ENCODE peak calls at places on chromosomes 11 and 22, in five cellular contexts. Q is MM.1S, R is A673, W is neuronal stem cell, K is HepG2. M is an unnamed sample. For H3K4me1 and H3K36me3, the result is how much of the 10 kb centered on the place peaks cover.

GRCh38 chr11:69791266-69791665 is 16.1 kb upstream of the FGF4 start:
- DNase-seq in Q (no peak), R (no peak), W (no peak), K (no peak), M (no peak)

GRCh38 chr11:8289426-8290047 is 25.9 kb upstream of the LMO1 start:
- DNase-seq in R (no peak), K (no peak), W (peak), Q (no peak), M (no peak)

GRCh38 chr11:114257621-114258558 is 38.3 kb upstream of the NNMT start:
- DNase-seq in R (no peak), W (peak), Q (no peak), K (peak), M (no peak)

GRCh38 chr11:64239662-64240466 is 1.0 kb upstream of the FKBP2 start:
- DNase-seq in K (no peak), R (no peak), Q (no peak), W (no peak), M (no peak)

GRCh38 chr11:66950113-66950535 is 8.1 kb downstream of the PC start:
- DNase-seq in K (peak), Q (no peak), R (peak), W (no peak), M (peak)

GRCh38 chr11:72834905-72835304 is 20.7 kb downstream of the ATG16L2 start:
- DNase-seq in Q (no peak), R (no peak), K (no peak), W (no peak), M (no peak)

GRCh38 chr11:44793350-44794090 is 66.8 kb downstream of the TSPAN18 start:
- DNase-seq in Q (no peak), W (no peak), K (no peak), R (peak), M (no peak)

GRCh38 chr11:117780456-117780855 is 16.6 kb downstream of the DSCAML1 start:
- DNase-seq in K (no peak), W (no peak), Q (no peak), R (no peak), M (no peak)

GRCh38 chr11:83681944-83682644 is 395.9 kb upstream of the CCDC90B start:
- DNase-seq in K (no peak), W (no peak), Q (no peak), R (peak), M (no peak)

GRCh38 chr11:23897453-23898289 is 599.2 kb upstream of the LUZP2 start:
- DNase-seq in Q (no peak), K (no peak), W (no peak), R (no peak), M (peak)

GRCh38 chr11:16809901-16810668 is 71.6 kb downstream of the C11orf58 start:
- DNase-seq in Q (no peak), W (no peak), K (no peak), R (peak), M (no peak)

DNA sequence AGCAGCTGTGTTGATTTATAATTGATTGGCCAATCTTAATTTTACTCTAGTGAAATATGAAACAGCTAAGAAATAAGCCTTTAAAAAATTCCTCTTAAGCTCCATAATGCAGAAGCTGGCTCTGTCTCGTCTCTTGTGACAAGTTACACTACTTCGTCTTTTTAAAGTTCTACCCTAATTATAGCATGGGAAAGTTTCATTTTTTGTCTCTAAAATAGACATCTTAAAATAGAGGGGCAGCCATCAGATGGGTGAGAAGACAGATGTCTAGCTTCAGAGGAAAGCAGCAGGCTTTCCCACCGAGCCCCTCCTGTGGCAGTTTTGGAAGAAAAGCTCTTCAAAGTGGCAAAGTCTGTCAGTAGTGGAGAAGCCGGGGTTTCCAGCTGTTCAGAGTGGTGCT is 39.5 kb downstream of the XRRA1 start:
- DNase-seq in R (no peak), K (no peak), W (no peak), Q (peak), M (no peak)
- H3K4me3 ChIP-seq in R (no peak), K (no peak), W (no peak), Q (peak), M (no peak)

GRCh38 chr22:20002098-20002497 is 14.5 kb downstream of the ARVCF start:
- DNase-seq in Q (no peak), R (no peak), K (no peak), W (no peak), M (no peak)
- H3K4me1 ChIP-seq in Q (under half), R (under half), K (under half), W (under half), M (under half)

DNA sequence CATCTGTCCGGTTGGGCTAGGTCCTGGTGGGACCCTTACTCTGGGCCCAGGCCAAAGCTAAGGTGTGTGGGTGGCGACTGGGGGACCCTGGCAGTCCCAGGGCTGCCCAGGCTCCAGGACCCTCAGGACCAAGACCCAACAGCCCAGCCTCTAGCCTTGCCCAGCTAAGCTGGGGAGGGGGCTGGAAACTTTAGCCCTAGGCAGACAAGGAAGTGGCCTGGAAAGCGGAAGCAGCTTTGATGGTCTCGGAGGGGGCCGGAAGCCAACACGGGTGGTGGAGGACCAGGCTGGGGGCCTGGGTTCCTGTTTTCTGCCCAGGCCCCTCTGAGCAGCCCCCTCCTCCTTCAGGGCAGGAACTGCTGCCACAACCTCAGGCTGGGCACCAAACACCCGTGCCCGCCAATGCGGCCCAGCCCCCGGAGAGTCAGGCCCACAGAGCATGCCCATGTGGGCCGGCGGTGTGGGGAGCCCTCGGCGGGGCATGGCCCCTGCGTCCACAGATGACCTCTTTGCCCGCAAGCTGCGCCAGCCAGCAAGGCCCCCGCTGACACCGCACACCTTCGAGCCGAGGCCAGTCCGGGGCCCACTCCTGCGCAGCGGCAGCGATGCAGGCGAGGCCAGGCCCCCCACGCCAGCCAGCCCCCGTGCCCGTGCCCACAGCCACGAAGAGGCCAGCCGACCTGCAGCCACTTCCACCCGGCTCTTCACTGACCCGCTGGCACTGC is 2.7 kb downstream of the SIPA1 start:
- DNase-seq in K (no peak), Q (no peak), R (no peak), W (no peak), M (no peak)
- H3K36me3 ChIP-seq in K (under half), Q (under half), R (under half), W (under half), M (half or more)

GRCh38 chr22:38955250-38955775 is 2.1 kb upstream of the APOBEC3A start:
- DNase-seq in R (no peak), Q (no peak), W (no peak), K (no peak), M (no peak)

GRCh38 chr22:38953091-38953490 is 4.3 kb upstream of the APOBEC3A start:
- DNase-seq in K (no peak), Q (no peak), W (no peak), R (no peak), M (no peak)

GRCh38 chr22:38954414-38955043 is 2.9 kb upstream of the APOBEC3A start:
- DNase-seq in W (no peak), K (no peak), R (no peak), Q (no peak), M (no peak)

GRCh38 chr22:38952382-38952993 is 4.9 kb upstream of the APOBEC3A start:
- DNase-seq in W (no peak), R (no peak), Q (no peak), K (no peak), M (no peak)

GRCh38 chr22:38953577-38954413 is 3.6 kb upstream of the APOBEC3A start:
- DNase-seq in W (no peak), R (no peak), K (no peak), Q (peak), M (no peak)
- H3K4me3 ChIP-seq in W (no peak), R (no peak), K (no peak), Q (peak), M (no peak)

GRCh38 chr11:14669958-14670357 is 26.4 kb downstream of the PDE3B start:
- DNase-seq in K (peak), R (no peak), Q (no peak), W (no peak), M (no peak)

GRCh38 chr11:14673824-14674432 is 30.3 kb downstream of the PDE3B start:
- DNase-seq in W (no peak), R (no peak), Q (no peak), K (no peak), M (no peak)

GRCh38 chr11:14668733-14669301 is 25.2 kb downstream of the PDE3B start:
- DNase-seq in W (no peak), Q (no peak), K (peak), R (no peak), M (no peak)

GRCh38 chr11:14672635-14673034 is 29.0 kb downstream of the PDE3B start:
- DNase-seq in Q (no peak), R (no peak), W (no peak), K (no peak), M (no peak)

GRCh38 chr11:14669499-14669898 is 25.9 kb downstream of the PDE3B start:
- DNase-seq in K (no peak), Q (no peak), R (no peak), W (no peak), M (no peak)
- H3K4me1 ChIP-seq in K (under half), Q (under half), R (under half), W (under half), M (under half)

DNA sequence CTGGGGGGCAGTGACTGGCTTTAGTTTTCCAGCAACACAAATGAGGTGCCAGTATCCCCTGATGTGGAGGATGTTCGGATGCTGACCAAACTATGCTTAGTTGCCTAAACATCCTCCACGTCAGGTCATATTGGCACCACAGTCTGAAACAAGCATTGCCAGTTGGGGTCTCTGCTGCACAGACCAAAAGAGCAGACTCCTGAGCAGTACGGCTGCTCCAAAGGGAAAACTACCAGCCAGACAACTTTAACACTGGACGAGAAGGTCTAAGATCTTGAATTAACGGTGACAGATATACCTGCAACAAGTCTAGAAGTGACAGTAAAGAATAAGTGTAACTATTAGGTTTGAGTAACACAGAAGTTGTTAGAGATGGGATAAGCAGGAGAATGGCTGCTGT is 40.5 kb upstream of the CLTCL1 start:
- DNase-seq in K (no peak), R (no peak), W (no peak), Q (no peak), M (no peak)
- H3K36me3 ChIP-seq in K (half or more), R (half or more), W (under half), Q (under half), M (half or more)

DNA sequence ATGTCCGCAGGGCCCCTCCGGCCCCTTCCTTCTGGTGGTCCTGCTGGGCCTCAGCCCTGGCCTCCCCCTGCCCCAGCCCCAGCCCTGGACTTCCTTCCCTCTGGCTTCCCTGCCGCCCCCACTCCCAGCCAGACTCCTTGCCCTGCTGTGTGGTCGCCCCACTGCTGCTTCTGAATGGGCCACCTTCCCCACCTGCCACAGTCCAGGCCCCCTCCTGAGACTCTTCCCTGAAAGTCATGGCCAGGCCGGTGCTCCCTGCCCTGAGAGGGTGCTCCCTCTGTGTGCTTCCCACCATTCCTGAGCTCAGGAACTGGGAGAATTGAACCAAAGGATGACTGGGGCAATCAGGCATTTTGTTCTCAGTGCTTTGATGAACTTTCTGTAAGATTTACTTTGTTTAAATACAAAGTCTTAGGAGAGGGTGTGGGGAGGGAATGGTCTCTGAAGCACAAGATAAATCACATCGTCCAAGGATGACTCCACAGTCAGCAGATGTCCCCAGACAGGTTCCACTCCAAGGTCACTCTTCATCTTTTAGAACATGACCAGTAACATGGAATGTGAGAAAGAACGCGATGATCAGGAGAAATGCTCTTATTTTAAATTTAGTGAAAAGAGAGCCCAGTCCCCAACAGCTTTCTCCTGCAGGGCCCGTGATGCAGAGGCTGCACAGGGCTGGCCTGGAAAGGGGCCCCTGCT is 774 bp downstream of the APOBEC3D start:
- DNase-seq in K (no peak), Q (no peak), W (no peak), R (no peak), M (peak)
- H3K4me3 ChIP-seq in K (peak), Q (peak), W (no peak), R (peak), M (peak)

GRCh38 chr11:58574851-58575250 is 805 bp downstream of the LPXN start:
- DNase-seq in K (no peak), Q (no peak), W (no peak), R (no peak), M (no peak)
- H3K4me1 ChIP-seq in K (under half), Q (under half), W (under half), R (under half), M (under half)

GRCh38 chr11:5449432-5449831 is 309 bp downstream of the OR51I2 start:
- DNase-seq in R (no peak), W (no peak), Q (no peak), K (no peak), M (no peak)

GRCh38 chr11:5452712-5453111 is 3.6 kb downstream of the OR51I2 start:
- DNase-seq in W (no peak), K (no peak), Q (no peak), R (no peak), M (no peak)

GRCh38 chr11:5443835-5444393 is 2.6 kb upstream of the OR51I1 start:
- DNase-seq in R (no peak), K (no peak), W (no peak), Q (no peak), M (no peak)

DNA sequence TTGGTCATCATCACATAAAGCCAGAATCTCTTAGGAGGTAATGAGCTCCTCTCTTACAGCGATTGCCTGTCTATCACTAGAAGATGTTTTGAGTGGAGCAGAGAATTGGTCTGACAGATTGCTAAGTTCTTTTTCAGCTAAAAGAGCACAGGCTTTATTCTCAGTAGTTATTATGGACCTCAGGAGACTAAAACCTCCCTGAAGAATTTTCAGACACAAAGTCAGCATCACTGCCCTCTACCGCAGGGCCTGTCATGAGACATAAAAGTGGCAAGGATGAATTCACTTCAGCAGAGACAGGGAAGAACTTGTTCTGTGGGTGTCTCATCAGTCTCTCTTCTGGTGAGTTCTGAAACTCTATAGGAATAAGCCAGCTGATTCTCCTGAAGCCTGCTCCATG is at the start of gene OR51I2:
- DNase-seq in W (no peak), K (no peak), R (no peak), Q (no peak), M (no peak)
- H3K36me3 ChIP-seq in W (under half), K (under half), R (under half), Q (under half), M (under half)

DNA sequence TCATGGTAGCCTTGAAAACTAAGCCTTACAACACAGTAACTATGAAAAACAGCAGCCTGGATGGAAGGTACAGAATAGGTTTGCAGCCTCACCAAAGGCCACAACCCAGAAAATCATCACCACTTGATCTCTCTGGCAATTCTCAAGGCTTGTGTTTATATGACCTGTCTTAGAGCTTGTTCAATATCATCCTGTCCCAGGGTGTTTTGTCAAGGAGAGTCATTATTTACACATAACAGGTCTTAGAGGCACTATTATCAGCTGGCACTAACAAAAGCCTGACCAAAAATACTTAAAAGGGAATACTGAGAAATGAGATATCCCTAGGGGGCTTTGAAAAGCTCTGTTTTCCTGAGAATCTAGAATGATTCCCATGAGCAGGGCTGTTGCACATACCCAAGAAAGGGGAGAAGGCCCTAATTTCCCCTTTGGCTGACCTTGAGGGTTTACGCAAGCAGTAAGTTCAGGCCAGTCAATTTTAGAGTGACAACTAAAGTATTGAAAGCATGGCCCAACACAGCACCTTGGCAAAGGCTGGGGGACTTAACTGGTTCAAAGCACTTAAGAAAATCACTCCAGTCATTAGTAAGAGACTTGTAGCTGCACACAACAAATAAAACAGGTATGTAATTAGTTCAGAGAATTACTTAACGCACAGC is 7.9 kb downstream of the SC5D start:
- DNase-seq in K (no peak), Q (no peak), R (no peak), W (no peak), M (no peak)
- H3K4me3 ChIP-seq in K (no peak), Q (no peak), R (no peak), W (no peak), M (no peak)

M was measured in SJSA1.